ENCODE peak calls at places on chromosomes 16 and 17, in eight cellular contexts. U is glutamatergic neuron, Q is cardiac muscle cell, N is epithelial cell of esophagus, Z is hepatocyte, E is BE2C, R is transverse colon, O is K562. B is an unnamed sample.

GRCh38 chr17:59488805-59489204 is 76.6 kb upstream of the DHX40 start:
- DNase-seq in U (no peak), Q (no peak), N (no peak), Z (no peak), E (no peak), R (no peak), O (no peak), B (no peak)

GRCh38 chr17:5418858-5419355 is 555 bp downstream of the NUP88 start:
- DNase-seq in U (peak), Q (peak), N (peak), Z (peak), E (peak), R (peak), O (no peak), B (no peak)

GRCh38 chr16:71584543-71585317 is 7.8 kb upstream of the TAT start:
- DNase-seq in U (no peak), Q (no peak), N (no peak), Z (no peak), E (no peak), R (no peak), O (no peak), B (no peak)

GRCh38 chr16:85387171-85387507 is 226.0 kb upstream of the GSE1 start:
- DNase-seq in U (no peak), Q (no peak), N (no peak), Z (no peak), E (no peak), R (no peak), O (no peak), B (no peak)

GRCh38 chr16:88415381-88416323 is 32.9 kb downstream of the ZNF469 start:
- DNase-seq in U (no peak), Q (no peak), N (no peak), Z (no peak), E (no peak), R (no peak), O (peak), B (no peak)

GRCh38 chr17:15966183-15966878 is 21.4 kb downstream of the ADORA2B start:
- DNase-seq in U (no peak), Q (no peak), N (peak), Z (peak), E (no peak), R (peak), O (no peak), B (no peak)

GRCh38 chr16:77584205-77584859 is 138.0 kb upstream of the NUDT7 start:
- DNase-seq in U (peak), Q (peak), N (peak), Z (peak), E (peak), R (peak), O (peak), B (no peak)

GRCh38 chr16:48526058-48526957 is 83.7 kb downstream of the N4BP1 start:
- DNase-seq in U (no peak), Q (no peak), N (peak), Z (peak), E (no peak), R (peak), O (no peak), B (no peak)

GRCh38 chr17:78318407-78318806 is 41.5 kb downstream of the SOCS3 start:
- DNase-seq in U (no peak), Q (no peak), N (no peak), Z (no peak), E (no peak), R (no peak), O (no peak), B (no peak)

GRCh38 chr17:38403491-38403890 is 24.8 kb upstream of the ARHGAP23 start:
- DNase-seq in U (no peak), Q (peak), N (peak), Z (no peak), E (no peak), R (no peak), O (no peak), B (no peak)

GRCh38 chr16:17367034-17367433 is 103.7 kb downstream of the XYLT1 start:
- DNase-seq in U (no peak), Q (no peak), N (no peak), Z (no peak), E (no peak), R (no peak), O (no peak), B (no peak)

GRCh38 chr16:53152321-53152720 is 97.5 kb downstream of the CHD9 start:
- DNase-seq in U (no peak), Q (no peak), N (peak), Z (no peak), E (no peak), R (no peak), O (no peak), B (no peak)

GRCh38 chr16:64858076-64858475 is 263.8 kb downstream of the CDH11 start:
- DNase-seq in U (no peak), Q (no peak), N (no peak), Z (no peak), E (no peak), R (no peak), O (no peak), B (no peak)

GRCh38 chr17:38870259-38871165 is 654 bp downstream of the LASP1 start:
- DNase-seq in U (peak), Q (peak), N (peak), Z (peak), E (peak), R (peak), O (peak), B (no peak)

GRCh38 chr16:87334611-87335305 is 17.6 kb upstream of the C16orf95 start:
- DNase-seq in U (no peak), Q (no peak), N (no peak), Z (no peak), E (no peak), R (no peak), O (no peak), B (no peak)

GRCh38 chr17:82021728-82022309 is 859 bp downstream of the CENPX start:
- DNase-seq in U (no peak), Q (no peak), N (no peak), Z (no peak), E (no peak), R (peak), O (peak), B (no peak)

GRCh38 chr17:10327640-10328039 is 45.2 kb downstream of the MYH13 start:
- DNase-seq in U (peak), Q (peak), N (peak), Z (peak), E (peak), R (peak), O (peak), B (peak)

GRCh38 chr17:79036609-79037008 is 12.6 kb downstream of the C1QTNF1 start:
- DNase-seq in U (no peak), Q (peak), N (peak), Z (no peak), E (no peak), R (no peak), O (no peak), B (peak)

GRCh38 chr16:64478258-64478906 is 643.5 kb downstream of the CDH11 start:
- DNase-seq in U (no peak), Q (peak), N (peak), Z (peak), E (no peak), R (no peak), O (no peak), B (peak)

GRCh38 chr17:12256380-12256995 is 235.8 kb downstream of the MAP2K4 start:
- DNase-seq in U (peak), Q (peak), N (peak), Z (peak), E (peak), R (peak), O (peak), B (peak)

GRCh38 chr16:67279296-67280089 is at the start of gene PLEKHG4:
- DNase-seq in U (peak), Q (peak), N (peak), Z (peak), E (peak), R (peak), O (no peak), B (no peak)

GRCh38 chr16:67517661-67518423 is 10.8 kb upstream of the RIPOR1 start:
- DNase-seq in U (no peak), Q (no peak), N (no peak), Z (no peak), E (no peak), R (peak), O (no peak), B (no peak)

GRCh38 chr16:70430667-70431536 is 8.0 kb downstream of the ST3GAL2 start:
- DNase-seq in U (no peak), Q (no peak), N (peak), Z (peak), E (no peak), R (peak), O (peak), B (no peak)

GRCh38 chr17:1340371-1340770 is 59.7 kb downstream of the YWHAE start:
- DNase-seq in U (no peak), Q (no peak), N (no peak), Z (no peak), E (no peak), R (no peak), O (no peak), B (no peak)

GRCh38 chr16:15041260-15042011 is 14.4 kb downstream of the NTAN1 start:
- DNase-seq in U (peak), Q (peak), N (no peak), Z (no peak), E (no peak), R (peak), O (peak), B (no peak)

GRCh38 chr16:75044800-75045361 is 46.1 kb downstream of the ZNRF1 start:
- DNase-seq in U (no peak), Q (peak), N (peak), Z (no peak), E (no peak), R (no peak), O (no peak), B (peak)

GRCh38 chr16:491225-491919 is 36.1 kb upstream of the CAPN15 start:
- DNase-seq in U (no peak), Q (no peak), N (no peak), Z (no peak), E (no peak), R (no peak), O (peak), B (no peak)

GRCh38 chr16:497258-497657 is 30.3 kb upstream of the CAPN15 start:
- DNase-seq in U (no peak), Q (no peak), N (no peak), Z (no peak), E (no peak), R (no peak), O (no peak), B (no peak)

GRCh38 chr16:492211-492875 is 35.2 kb upstream of the CAPN15 start:
- DNase-seq in U (no peak), Q (no peak), N (no peak), Z (no peak), E (no peak), R (no peak), O (no peak), B (no peak)

GRCh38 chr16:496097-496886 is 31.2 kb upstream of the CAPN15 start:
- DNase-seq in U (no peak), Q (no peak), N (no peak), Z (no peak), E (no peak), R (no peak), O (no peak), B (no peak)

GRCh38 chr16:495127-495748 is 32.3 kb upstream of the CAPN15 start:
- DNase-seq in U (peak), Q (peak), N (peak), Z (peak), E (peak), R (peak), O (peak), B (no peak)
- TF ChIP-seq CTCF in U (no peak), Q (peak), N (peak), Z (peak), E (peak), R (peak), O (peak), B (peak)

GRCh38 chr16:72961115-72961832 is 86.7 kb downstream of the ZFHX3 start:
- DNase-seq in U (peak), Q (peak), N (no peak), Z (no peak), E (peak), R (no peak), O (peak), B (no peak)
- TF ChIP-seq CTCF in U (peak), Q (peak), N (peak), Z (peak), E (peak), R (no peak), O (peak), B (peak)

DNA sequence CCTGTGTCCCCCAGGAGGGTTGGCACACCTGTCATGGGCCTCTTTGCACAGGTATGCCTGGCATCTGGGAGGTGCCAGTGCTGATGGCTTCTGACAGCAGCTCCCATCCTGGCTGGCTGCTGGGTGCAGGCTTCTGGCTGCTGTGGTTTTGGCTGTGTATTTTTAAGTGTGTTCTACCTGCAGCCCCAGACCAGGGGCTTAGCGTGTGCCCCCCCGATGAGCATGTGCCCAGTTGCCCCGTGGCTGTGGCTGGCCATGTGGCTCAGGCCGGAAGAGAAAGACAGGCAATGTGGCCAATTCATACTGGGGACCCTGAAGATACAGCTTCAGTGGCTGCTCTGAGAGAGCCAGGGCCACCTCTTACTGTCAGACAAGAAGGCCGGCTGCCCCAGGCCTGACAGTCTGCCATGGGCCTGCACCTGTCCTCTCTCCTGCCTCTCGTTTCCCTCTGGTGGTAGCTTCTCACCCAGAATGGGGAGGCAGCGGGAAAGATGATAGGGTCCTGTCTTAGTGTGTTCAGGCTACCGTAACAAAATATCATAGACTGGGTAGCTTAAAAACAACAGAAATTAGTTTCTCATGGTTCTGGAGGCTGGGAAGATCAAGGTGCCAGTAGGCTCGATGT is 37.6 kb upstream of the LGALS9 start:
- DNase-seq in U (no peak), Q (no peak), N (no peak), Z (no peak), E (no peak), R (no peak), O (no peak), B (no peak)
- TF ChIP-seq CTCF in U (no peak), Q (no peak), N (no peak), Z (no peak), E (no peak), R (no peak), O (no peak), B (no peak)

GRCh38 chr17:46922804-46923635 is at the start of gene GOSR2:
- DNase-seq in U (peak), Q (peak), N (peak), Z (peak), E (peak), R (peak), O (peak), B (peak)
- TF ChIP-seq CTCF in U (no peak), Q (no peak), N (no peak), Z (no peak), E (no peak), R (no peak), O (no peak), B (no peak)

B was measured in BJ.